ENCODE peak calls at places on chromosomes 13 and 19, in eight cellular contexts. A, T, C, S, D, Y, U and Q are unnamed samples.

GRCh38 chr13:105410602-105411001 is 1124.9 kb downstream of the EFNB2 start:
- DNase-seq in A (no peak), T (peak), C (peak), S (peak), D (no peak), Y (peak), U (peak), Q (peak)

GRCh38 chr19:14325863-14326262 is 55.4 kb upstream of the ADGRE5 start:
- DNase-seq in A (no peak), T (no peak), C (no peak), S (no peak), D (no peak), Y (no peak), U (no peak), Q (no peak)

GRCh38 chr13:110576736-110577476 is 15.4 kb upstream of the RAB20 start:
- DNase-seq in A (no peak), T (no peak), C (no peak), S (no peak), D (no peak), Y (no peak), U (no peak), Q (no peak)

GRCh38 chr19:38233740-38234251 is 9.8 kb upstream of the DPF1 start:
- DNase-seq in A (no peak), T (peak), C (peak), S (peak), D (peak), Y (peak), U (peak), Q (peak)

GRCh38 chr19:35911790-35912189 is 3.7 kb upstream of the TYROBP start:
- DNase-seq in A (no peak), T (peak), C (no peak), S (no peak), D (no peak), Y (no peak), U (no peak), Q (no peak)

GRCh38 chr13:48185018-48185417 is 48.0 kb upstream of the ITM2B start:
- DNase-seq in A (no peak), T (no peak), C (no peak), S (no peak), D (no peak), Y (no peak), U (no peak), Q (no peak)

GRCh38 chr19:15631817-15632216 is 8.9 kb upstream of the CYP4F3 start:
- DNase-seq in A (no peak), T (no peak), C (no peak), S (no peak), D (no peak), Y (peak), U (peak), Q (no peak)

GRCh38 chr13:105464249-105464648 is 1071.2 kb downstream of the EFNB2 start:
- DNase-seq in A (no peak), T (peak), C (no peak), S (no peak), D (no peak), Y (no peak), U (no peak), Q (no peak)

GRCh38 chr13:80386001-80386400 is 45.1 kb upstream of the SPRY2 start:
- DNase-seq in A (no peak), T (no peak), C (no peak), S (no peak), D (no peak), Y (no peak), U (no peak), Q (no peak)

GRCh38 chr19:1650627-1651009 is 1.8 kb downstream of the TCF3 start:
- DNase-seq in A (no peak), T (peak), C (peak), S (no peak), D (no peak), Y (peak), U (no peak), Q (peak)

GRCh38 chr19:7862413-7862951 is 11.7 kb downstream of the PRR36 start:
- DNase-seq in A (no peak), T (peak), C (peak), S (no peak), D (no peak), Y (peak), U (peak), Q (no peak)

GRCh38 chr13:73158851-73159250 is 100.0 kb downstream of the KLF5 start:
- DNase-seq in A (no peak), T (peak), C (no peak), S (peak), D (peak), Y (peak), U (no peak), Q (peak)

GRCh38 chr13:32408296-32408998 is 19.5 kb downstream of the N4BP2L1 start:
- DNase-seq in A (no peak), T (no peak), C (no peak), S (no peak), D (no peak), Y (no peak), U (no peak), Q (no peak)

GRCh38 chr19:48444129-48444932 is 1.5 kb upstream of the GRWD1 start:
- DNase-seq in A (no peak), T (no peak), C (no peak), S (no peak), D (no peak), Y (no peak), U (no peak), Q (no peak)

GRCh38 chr13:82803341-82803740 is 1078.9 kb downstream of the SLITRK1 start:
- DNase-seq in A (no peak), T (no peak), C (no peak), S (no peak), D (no peak), Y (peak), U (no peak), Q (peak)

GRCh38 chr19:1874554-1875185 is 10.6 kb downstream of the ABHD17A start:
- DNase-seq in A (no peak), T (no peak), C (no peak), S (no peak), D (no peak), Y (no peak), U (no peak), Q (peak)

GRCh38 chr19:6674868-6675305 is 4.9 kb upstream of the TNFSF14 start:
- DNase-seq in A (no peak), T (peak), C (no peak), S (peak), D (no peak), Y (peak), U (peak), Q (peak)
- TF ChIP-seq CTCF in A (no peak), T (no peak), C (no peak), S (no peak), D (no peak), Y (peak), U (no peak), Q (no peak)

GRCh38 chr19:12956446-12957388 is at the start of gene GADD45GIP1:
- DNase-seq in A (peak), T (peak), C (peak), S (peak), D (no peak), Y (peak), U (peak), Q (peak)
- H3K4me3 ChIP-seq in A (peak), T (peak), C (peak), S (peak), D (peak), Y (peak), U (peak), Q (peak)

GRCh38 chr13:19822673-19823072 is 39.9 kb upstream of the PSPC1 start:
- DNase-seq in A (no peak), T (no peak), C (no peak), S (no peak), D (no peak), Y (no peak), U (no peak), Q (no peak)
- TF ChIP-seq CTCF in A (no peak), T (no peak), C (no peak), S (no peak), D (no peak), Y (no peak), U (no peak), Q (no peak)

GRCh38 chr19:46622118-46622446 is 2.8 kb downstream of the PTGIR start:
- DNase-seq in A (no peak), T (no peak), C (no peak), S (no peak), D (no peak), Y (no peak), U (no peak), Q (no peak)
- H3K4me3 ChIP-seq in A (no peak), T (no peak), C (no peak), S (peak), D (peak), Y (no peak), U (no peak), Q (peak)

DNA sequence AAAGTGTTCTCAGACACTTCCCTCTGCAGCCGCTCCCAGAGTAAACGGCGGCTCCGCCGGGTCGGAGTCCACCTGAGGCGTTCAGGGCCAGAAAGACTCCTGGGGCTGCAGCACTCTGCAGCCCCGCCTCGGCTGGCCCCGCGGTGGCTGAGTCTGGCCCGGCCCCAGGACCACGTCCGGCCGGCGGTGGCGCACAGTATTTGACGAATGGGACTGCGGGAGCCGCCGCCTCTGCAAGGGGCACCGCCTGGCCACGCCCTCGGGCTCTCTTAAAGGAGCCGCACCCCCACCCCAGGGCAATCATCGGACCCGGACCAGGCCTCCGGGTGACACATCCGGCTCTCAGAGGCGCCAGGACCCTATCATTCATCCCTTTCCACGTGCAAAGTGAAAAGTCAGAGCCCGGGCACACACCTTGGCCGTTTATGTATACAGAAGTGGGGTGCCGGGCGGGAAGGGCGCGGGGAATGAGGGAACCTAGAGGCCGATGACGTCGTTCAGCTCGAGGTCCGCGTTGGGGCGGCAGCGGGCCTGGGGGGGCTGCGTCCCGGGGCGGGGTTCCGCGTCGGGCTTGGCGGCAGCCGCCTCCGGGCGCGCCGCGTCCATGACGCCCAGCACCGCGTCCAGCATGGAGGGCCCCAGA is 1.2 kb upstream of the LENG9 start:
- DNase-seq in A (peak), T (peak), C (peak), S (peak), D (no peak), Y (peak), U (peak), Q (peak)
- TF ChIP-seq CTCF in A (no peak), T (no peak), C (no peak), S (no peak), D (no peak), Y (no peak), U (peak), Q (no peak)

DNA sequence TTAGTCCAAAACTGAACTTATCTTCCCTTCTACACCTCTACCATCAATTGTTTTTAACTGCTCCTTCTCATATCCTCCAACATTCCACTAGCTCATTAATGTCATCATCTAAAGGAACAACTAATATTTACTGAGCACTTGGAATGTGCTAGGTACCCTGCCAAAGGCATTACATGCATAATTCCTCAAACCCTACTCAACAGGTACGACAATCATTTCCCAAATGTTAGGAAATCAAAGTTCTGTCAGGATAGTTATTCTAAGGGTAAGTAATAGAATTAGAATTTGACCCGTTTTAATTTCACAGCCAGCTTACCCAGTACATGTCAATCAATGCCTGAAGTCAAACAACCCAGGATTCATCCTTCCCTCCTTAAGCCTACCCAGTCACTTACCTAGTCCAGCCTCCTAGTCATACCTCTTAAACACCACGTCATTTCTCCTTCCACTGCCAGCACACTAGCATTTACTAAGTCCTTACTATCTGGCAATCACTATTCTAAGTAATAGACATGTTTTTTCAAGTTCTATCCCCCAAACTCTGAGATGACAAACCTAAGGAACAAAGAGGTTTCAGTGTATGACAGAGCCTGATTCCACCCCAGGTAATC is 2.4 kb downstream of the LNX2 start:
- DNase-seq in A (no peak), T (no peak), C (no peak), S (no peak), D (no peak), Y (no peak), U (no peak), Q (no peak)
- H3K4me3 ChIP-seq in A (no peak), T (no peak), C (no peak), S (no peak), D (no peak), Y (no peak), U (no peak), Q (no peak)